ENCODE peak calls at places on chromosomes 2 and 18, in eight cellular contexts. Z, B, M, O, L, Q, V and H are unnamed samples. For H3K4me1, the result is how much of the 10 kb centered on the place peaks cover.

GRCh38 chr2:27262379-27263286 is at the start of gene SLC30A3:
- DNase-seq in Z (peak), B (no peak), M (peak), O (peak), L (no peak), Q (peak), V (peak), H (peak)

GRCh38 chr2:28199995-28200394 is 192.7 kb upstream of the FOSL2 start:
- DNase-seq in Z (no peak), B (no peak), M (no peak), O (no peak), L (no peak), Q (no peak), V (no peak), H (no peak)

GRCh38 chr2:213923543-213923942 is 487.3 kb upstream of the VWC2L start:
- DNase-seq in Z (no peak), B (no peak), M (no peak), O (no peak), L (no peak), Q (no peak), V (no peak), H (no peak)

GRCh38 chr18:48926420-48926857 is 24.3 kb downstream of the SMAD7 start:
- DNase-seq in Z (no peak), B (no peak), M (no peak), O (no peak), L (no peak), Q (no peak), V (no peak), H (no peak)

GRCh38 chr2:169849710-169850109 is 22.5 kb downstream of the UBR3 start:
- DNase-seq in Z (no peak), B (no peak), M (no peak), O (no peak), L (no peak), Q (no peak), V (no peak), H (no peak)

GRCh38 chr2:37676274-37676673 is 4.8 kb upstream of the CDC42EP3 start:
- DNase-seq in Z (no peak), B (peak), M (peak), O (no peak), L (peak), Q (no peak), V (peak), H (no peak)

GRCh38 chr2:201780674-201781582 is at the start of gene ALS2:
- DNase-seq in Z (peak), B (peak), M (peak), O (peak), L (peak), Q (peak), V (peak), H (peak)

GRCh38 chr2:235512699-235513053 is 18.8 kb downstream of the AGAP1 start:
- DNase-seq in Z (no peak), B (no peak), M (no peak), O (peak), L (no peak), Q (no peak), V (no peak), H (no peak)

GRCh38 chr2:59654753-59655152 is 898.7 kb downstream of the BCL11A start:
- DNase-seq in Z (no peak), B (no peak), M (no peak), O (no peak), L (no peak), Q (no peak), V (no peak), H (no peak)

GRCh38 chr2:104447831-104448434 is 406.0 kb upstream of the POU3F3 start:
- DNase-seq in Z (no peak), B (no peak), M (no peak), O (no peak), L (no peak), Q (no peak), V (no peak), H (no peak)

GRCh38 chr2:8315766-8316165 is 366.1 kb upstream of the ID2 start:
- DNase-seq in Z (no peak), B (no peak), M (no peak), O (no peak), L (peak), Q (peak), V (no peak), H (peak)

GRCh38 chr18:48340502-48340901 is 68.7 kb downstream of the ZBTB7C start:
- DNase-seq in Z (no peak), B (no peak), M (no peak), O (no peak), L (no peak), Q (no peak), V (no peak), H (no peak)

GRCh38 chr2:18611184-18611583 is 21.8 kb upstream of the NT5C1B start:
- DNase-seq in Z (no peak), B (no peak), M (no peak), O (no peak), L (peak), Q (no peak), V (no peak), H (no peak)

GRCh38 chr18:903703-904102 is 968 bp upstream of the ADCYAP1 start:
- DNase-seq in Z (no peak), B (no peak), M (peak), O (peak), L (peak), Q (peak), V (peak), H (peak)

GRCh38 chr2:38709515-38710194 is 41.5 kb downstream of the SRSF7 start:
- DNase-seq in Z (peak), B (no peak), M (no peak), O (no peak), L (no peak), Q (no peak), V (no peak), H (no peak)

GRCh38 chr18:41324934-41325333 is 630.1 kb upstream of the PIK3C3 start:
- DNase-seq in Z (no peak), B (no peak), M (no peak), O (no peak), L (peak), Q (no peak), V (no peak), H (no peak)

GRCh38 chr2:149645391-149645790 is 57.8 kb upstream of the MMADHC start:
- DNase-seq in Z (no peak), B (no peak), M (no peak), O (no peak), L (no peak), Q (no peak), V (peak), H (no peak)

GRCh38 chr18:51287818-51288508 is 90.5 kb upstream of the MEX3C start:
- DNase-seq in Z (no peak), B (no peak), M (no peak), O (no peak), L (no peak), Q (no peak), V (no peak), H (no peak)

GRCh38 chr2:30221531-30221930 is 9.8 kb upstream of the LBH start:
- DNase-seq in Z (no peak), B (no peak), M (no peak), O (no peak), L (no peak), Q (no peak), V (no peak), H (no peak)

GRCh38 chr2:112879491-112880041 is 31.4 kb upstream of the IL37 start:
- DNase-seq in Z (no peak), B (no peak), M (no peak), O (no peak), L (no peak), Q (no peak), V (no peak), H (no peak)

GRCh38 chr2:16275718-16276117 is 335.4 kb downstream of the MYCN start:
- DNase-seq in Z (no peak), B (no peak), M (no peak), O (no peak), L (no peak), Q (no peak), V (no peak), H (no peak)

GRCh38 chr2:237978058-237978712 is 11.4 kb downstream of the UBE2F start:
- DNase-seq in Z (no peak), B (no peak), M (no peak), O (no peak), L (no peak), Q (peak), V (no peak), H (no peak)

GRCh38 chr18:22428672-22429071 is 11.0 kb upstream of the CTAGE1 start:
- DNase-seq in Z (no peak), B (peak), M (peak), O (no peak), L (no peak), Q (no peak), V (no peak), H (no peak)

GRCh38 chr2:139550341-139550740 is 770.2 kb upstream of the NXPH2 start:
- DNase-seq in Z (no peak), B (no peak), M (no peak), O (no peak), L (no peak), Q (no peak), V (no peak), H (no peak)

GRCh38 chr2:183123117-183123958 is 905 bp upstream of the NUP35 start:
- DNase-seq in Z (no peak), B (no peak), M (no peak), O (no peak), L (no peak), Q (no peak), V (no peak), H (no peak)

GRCh38 chr2:20515293-20516220 is 68.7 kb downstream of the RHOB start:
- DNase-seq in Z (no peak), B (peak), M (no peak), O (peak), L (no peak), Q (no peak), V (no peak), H (no peak)

GRCh38 chr2:155643056-155643775 is 689.3 kb downstream of the NR4A2 start:
- DNase-seq in Z (no peak), B (no peak), M (no peak), O (no peak), L (no peak), Q (no peak), V (no peak), H (no peak)

GRCh38 chr2:60555066-60555793 is 1.8 kb upstream of the BCL11A start:
- DNase-seq in Z (no peak), B (no peak), M (peak), O (peak), L (peak), Q (peak), V (peak), H (peak)

GRCh38 chr2:96927420-96928171 is 57.7 kb upstream of the SEMA4C start:
- DNase-seq in Z (no peak), B (no peak), M (no peak), O (peak), L (peak), Q (no peak), V (no peak), H (peak)

GRCh38 chr2:50491541-50492114 is 540.3 kb downstream of the NRXN1 start:
- DNase-seq in Z (no peak), B (no peak), M (peak), O (no peak), L (peak), Q (peak), V (peak), H (no peak)

GRCh38 chr2:179853108-179853507 is 8.3 kb downstream of the ZNF385B start:
- DNase-seq in Z (no peak), B (no peak), M (no peak), O (no peak), L (no peak), Q (no peak), V (no peak), H (no peak)

GRCh38 chr18:44803019-44803650 is 122.4 kb downstream of the SETBP1 start:
- DNase-seq in Z (no peak), B (no peak), M (no peak), O (no peak), L (peak), Q (no peak), V (no peak), H (peak)
- H3K4me1 ChIP-seq in Z (under half), B (under half), M (under half), O (half or more), L (under half), Q (under half), V (under half), H (under half)

GRCh38 chr2:64052468-64053241 is 33.4 kb upstream of the VPS54 start:
- DNase-seq in Z (no peak), B (no peak), M (no peak), O (no peak), L (no peak), Q (no peak), V (peak), H (no peak)

GRCh38 chr2:64054166-64054915 is 35.1 kb upstream of the VPS54 start:
- DNase-seq in Z (no peak), B (no peak), M (no peak), O (no peak), L (no peak), Q (no peak), V (peak), H (no peak)

GRCh38 chr2:64045938-64046337 is 26.7 kb upstream of the VPS54 start:
- DNase-seq in Z (no peak), B (no peak), M (no peak), O (no peak), L (no peak), Q (no peak), V (no peak), H (no peak)

DNA sequence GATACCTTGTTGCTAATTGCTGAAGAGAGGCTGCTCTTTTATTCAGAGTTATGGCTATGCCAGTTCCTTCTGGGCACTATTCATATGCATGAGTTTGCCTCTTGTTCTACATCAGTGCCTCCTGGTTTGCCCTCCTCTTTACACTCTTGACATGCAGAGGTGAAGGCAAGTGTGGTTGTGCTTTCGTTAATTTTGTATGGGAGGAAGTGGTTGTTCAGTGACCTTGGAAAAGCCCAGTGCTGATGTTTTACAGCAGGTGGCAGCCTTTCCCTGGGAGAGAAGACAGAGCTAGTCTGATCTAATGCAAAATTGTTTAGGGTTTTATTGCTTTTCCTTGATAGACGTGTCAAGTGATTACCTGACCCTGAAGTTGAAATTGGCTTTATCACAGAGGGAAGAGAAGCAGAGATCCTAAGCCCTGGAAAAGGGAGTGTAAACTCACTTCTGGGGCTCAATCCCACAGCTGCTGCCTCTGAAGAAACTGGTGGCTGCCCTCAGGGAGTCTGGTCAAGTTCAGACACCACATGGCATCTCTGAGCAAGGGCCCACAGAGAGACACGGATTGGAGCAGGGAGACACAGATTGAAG is 30.5 kb upstream of the VPS54 start:
- DNase-seq in Z (peak), B (peak), M (peak), O (no peak), L (peak), Q (peak), V (peak), H (no peak)
- H3K4me3 ChIP-seq in Z (no peak), B (no peak), M (no peak), O (no peak), L (no peak), Q (no peak), V (no peak), H (no peak)

GRCh38 chr2:46333912-46334311 is 36.7 kb downstream of the EPAS1 start:
- DNase-seq in Z (no peak), B (no peak), M (peak), O (no peak), L (no peak), Q (no peak), V (peak), H (no peak)

GRCh38 chr2:46334389-46335345 is 37.5 kb downstream of the EPAS1 start:
- DNase-seq in Z (no peak), B (no peak), M (no peak), O (no peak), L (peak), Q (no peak), V (peak), H (no peak)

GRCh38 chr2:46336560-46336959 is 39.4 kb downstream of the EPAS1 start:
- DNase-seq in Z (no peak), B (no peak), M (no peak), O (no peak), L (peak), Q (no peak), V (no peak), H (no peak)

GRCh38 chr2:46335966-46336436 is 38.8 kb downstream of the EPAS1 start:
- DNase-seq in Z (no peak), B (peak), M (peak), O (no peak), L (no peak), Q (no peak), V (no peak), H (no peak)

GRCh38 chr2:46335404-46335965 is 38.3 kb downstream of the EPAS1 start:
- DNase-seq in Z (no peak), B (no peak), M (peak), O (no peak), L (peak), Q (no peak), V (peak), H (no peak)
- H3K4me1 ChIP-seq in Z (under half), B (under half), M (half or more), O (half or more), L (under half), Q (under half), V (under half), H (half or more)

GRCh38 chr2:138335036-138335435 is 166.5 kb upstream of the SPOPL start:
- DNase-seq in Z (no peak), B (no peak), M (no peak), O (no peak), L (no peak), Q (no peak), V (no peak), H (no peak)
- H3K4me3 ChIP-seq in Z (no peak), B (no peak), M (no peak), O (no peak), L (no peak), Q (no peak), V (no peak), H (no peak)

DNA sequence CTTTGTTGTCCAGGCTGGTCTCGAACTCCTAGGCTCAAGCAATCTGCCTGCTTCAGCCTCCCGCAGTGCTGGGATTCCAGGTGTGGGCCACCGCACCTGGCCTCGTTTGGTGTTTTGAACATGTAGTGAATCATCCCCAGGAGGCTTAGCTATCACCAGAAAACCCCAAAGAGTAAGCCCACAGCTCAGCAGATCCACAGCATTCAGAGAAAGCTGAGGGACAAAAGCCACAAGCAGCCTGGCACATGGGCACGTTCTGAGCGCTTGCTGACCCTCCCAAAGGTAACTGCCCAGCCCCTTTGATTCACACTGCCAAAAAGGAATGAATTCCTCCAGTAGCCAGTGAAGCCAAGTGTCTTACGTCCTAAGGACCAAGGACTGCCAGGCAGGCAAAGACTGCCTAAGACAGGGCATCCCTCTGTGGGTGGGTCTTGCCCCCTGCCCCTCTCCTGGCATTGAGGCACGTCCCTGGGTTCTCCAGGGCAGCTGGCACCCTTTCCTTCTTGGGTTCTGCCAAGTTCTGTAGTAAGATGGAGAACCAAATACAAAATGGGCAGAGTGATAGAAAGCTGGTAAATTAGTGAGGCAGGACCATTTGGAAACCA is 31.7 kb downstream of the MBP start:
- DNase-seq in Z (peak), B (peak), M (no peak), O (peak), L (no peak), Q (no peak), V (peak), H (peak)
- H3K4me1 ChIP-seq in Z (half or more), B (half or more), M (half or more), O (half or more), L (half or more), Q (under half), V (under half), H (under half)

DNA sequence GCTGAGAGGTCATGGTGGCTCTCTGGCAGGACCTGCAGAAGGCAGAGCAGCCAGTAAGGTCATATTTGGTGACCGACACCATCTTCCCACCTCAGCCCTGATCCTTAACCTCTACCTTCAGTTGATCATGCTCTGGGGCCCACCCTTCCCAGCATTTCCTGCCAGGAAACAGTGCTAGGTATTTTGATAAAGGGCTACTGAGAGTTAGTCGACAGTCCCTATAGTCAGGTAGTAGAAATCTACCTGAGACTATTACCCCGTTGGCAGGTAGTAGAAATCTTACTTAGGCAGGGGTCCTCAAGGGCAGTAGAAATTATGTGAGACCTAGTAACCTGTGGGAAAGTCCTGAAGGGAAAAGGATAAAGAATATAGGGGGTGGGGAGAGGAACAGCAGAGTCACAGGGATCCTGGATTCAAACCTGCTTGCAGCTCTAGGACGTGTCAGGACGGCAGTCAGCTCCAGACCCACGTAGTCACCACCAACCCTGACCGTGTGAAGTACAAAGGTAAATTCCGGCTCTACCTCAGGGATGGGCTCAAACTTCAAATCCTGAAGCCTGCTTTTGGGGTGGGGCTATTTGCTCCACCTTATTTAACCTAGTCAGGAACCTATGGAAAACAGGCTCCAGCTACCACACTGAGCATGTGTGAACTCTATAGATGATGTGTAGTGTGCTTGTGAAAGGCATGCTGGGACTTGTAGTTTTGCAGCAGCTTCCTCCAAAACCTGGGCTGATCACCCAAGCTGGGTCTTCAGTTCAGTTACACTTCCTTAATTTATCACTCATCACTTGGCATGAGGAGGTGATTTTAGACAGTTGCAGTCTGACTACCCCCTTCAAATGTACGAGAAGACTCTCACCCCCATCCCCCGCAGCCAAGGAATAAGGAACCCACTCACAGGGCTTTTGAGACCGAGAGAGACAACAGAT is at the start of gene DQX1:
- DNase-seq in Z (no peak), B (peak), M (peak), O (no peak), L (no peak), Q (peak), V (peak), H (no peak)
- H3K4me3 ChIP-seq in Z (no peak), B (no peak), M (no peak), O (no peak), L (no peak), Q (no peak), V (no peak), H (no peak)